ENCODE peak calls at places on chromosome 1, in four cellular contexts. U is ACHN, M is psoas muscle, Z is brain microvascular endothelial cell. E is an unnamed sample.

GRCh38 chr1:230105754-230106625 is 39.0 kb downstream of the GALNT2 start:
- DNase-seq in U (peak; percentile 96), M (no peak), Z (peak; percentile 57), E (no peak)

GRCh38 chr1:174815036-174815435 is 184.7 kb upstream of the CACYBP start:
- DNase-seq in U (peak; percentile 60), M (no peak), Z (peak; percentile 24), E (no peak)

GRCh38 chr1:2208309-2209239 is 14.0 kb upstream of the FAAP20 start:
- DNase-seq in U (peak; percentile 87), M (peak; percentile 64), Z (peak; percentile 73), E (no peak)

GRCh38 chr1:172452536-172453159 is 8.8 kb upstream of the PIGC start:
- DNase-seq in U (no peak), M (no peak), Z (no peak), E (no peak)

GRCh38 chr1:155859881-155860841 is 794 bp downstream of the SYT11 start:
- DNase-seq in U (peak; percentile 84), M (peak; percentile 89), Z (peak; percentile 73), E (peak; percentile 57)

GRCh38 chr1:43152866-43153265 is 19.2 kb downstream of the EBNA1BP2 start:
- DNase-seq in U (no peak), M (no peak), Z (no peak), E (no peak)

GRCh38 chr1:82160903-82161302 is 360.2 kb downstream of the ADGRL2 start:
- DNase-seq in U (no peak), M (no peak), Z (no peak), E (no peak)

GRCh38 chr1:145714524-145715111 is 4.7 kb upstream of the CD160 start:
- DNase-seq in U (no peak), M (no peak), Z (no peak), E (no peak)

GRCh38 chr1:202237052-202237451 is 43.5 kb downstream of the LGR6 start:
- DNase-seq in U (peak; percentile 93), M (no peak), Z (peak; percentile 9), E (no peak)

GRCh38 chr1:173507205-173507846 is 30.2 kb downstream of the PRDX6 start:
- DNase-seq in U (peak; percentile 91), M (no peak), Z (peak; percentile 57), E (peak; percentile 50)

GRCh38 chr1:17212487-17213121 is 7.7 kb downstream of the PADI1 start:
- DNase-seq in U (no peak), M (peak; percentile 53), Z (peak; percentile 65), E (no peak)

GRCh38 chr1:113396585-113396984 is 6.3 kb downstream of the MAGI3 start:
- DNase-seq in U (peak; percentile 87), M (no peak), Z (peak; percentile 36), E (peak; percentile 41)

GRCh38 chr1:200899015-200899386 is 4.3 kb downstream of the INAVA start:
- DNase-seq in U (no peak), M (no peak), Z (no peak), E (no peak)

GRCh38 chr1:203327684-203328457 is 22.6 kb downstream of the BTG2 start:
- DNase-seq in U (peak; percentile 78), M (no peak), Z (peak; percentile 27), E (no peak)

GRCh38 chr1:37274896-37275631 is 199.3 kb upstream of the ZC3H12A start:
- DNase-seq in U (no peak), M (no peak), Z (no peak), E (no peak)

GRCh38 chr1:58809327-58810040 is 25.6 kb upstream of the JUN start:
- DNase-seq in U (no peak), M (no peak), Z (peak; percentile 62), E (no peak)

GRCh38 chr1:167452483-167452882 is 65.8 kb downstream of the CD247 start:
- DNase-seq in U (no peak), M (no peak), Z (no peak), E (no peak)

E was measured in non-pigmented ciliary epithelial cell.